ENCODE peak calls at places on chromosomes 6 and 20, in six cellular contexts. A, J, O, G, N and Q are unnamed samples.
A peak's percentile ranks its signal among the peaks of the same experiment; 100 is the strongest.

GRCh38 chr6:83047065-83047754 is 18.4 kb downstream of the UBE3D start:
- DNase-seq in A (no peak), J (no peak), O (no peak), G (no peak), N (no peak), Q (no peak)

GRCh38 chr6:168322966-168323365 is 3.4 kb upstream of the DACT2 start:
- DNase-seq in A (no peak), J (no peak), O (no peak), G (no peak), N (no peak), Q (no peak)

GRCh38 chr6:158926429-158926828 is 73.6 kb downstream of the RSPH3 start:
- DNase-seq in A (no peak), J (no peak), O (no peak), G (no peak), N (no peak), Q (no peak)

GRCh38 chr6:5682530-5682929 is 324.2 kb downstream of the NRN1 start:
- DNase-seq in A (no peak), J (no peak), O (no peak), G (no peak), N (no peak), Q (no peak)

GRCh38 chr6:66926060-66926459 is 1219.0 kb upstream of the EYS start:
- DNase-seq in A (no peak), J (no peak), O (no peak), G (no peak), N (peak; percentile 64), Q (no peak)

GRCh38 chr6:167513763-167514162 is 188.9 kb downstream of the TTLL2 start:
- DNase-seq in A (no peak), J (no peak), O (no peak), G (no peak), N (no peak), Q (no peak)

GRCh38 chr20:52361650-52362049 is 170.1 kb upstream of the ZFP64 start:
- DNase-seq in A (no peak), J (no peak), O (no peak), G (no peak), N (no peak), Q (no peak)

GRCh38 chr6:87391334-87391733 is 16.4 kb upstream of the CFAP206 start:
- DNase-seq in A (no peak), J (no peak), O (no peak), G (no peak), N (peak; percentile 52), Q (no peak)

GRCh38 chr20:6750438-6750837 is 17.0 kb upstream of the BMP2 start:
- DNase-seq in A (no peak), J (no peak), O (no peak), G (no peak), N (no peak), Q (no peak)

GRCh38 chr20:51710503-51710902 is 57.7 kb downstream of the ATP9A start:
- DNase-seq in A (no peak), J (no peak), O (no peak), G (no peak), N (no peak), Q (no peak)

GRCh38 chr6:40251609-40252008 is 317.3 kb upstream of the MOCS1 start:
- DNase-seq in A (no peak), J (no peak), O (no peak), G (no peak), N (no peak), Q (no peak)

GRCh38 chr6:126957721-126958120 is 160.8 kb upstream of the RSPO3 start:
- DNase-seq in A (no peak), J (no peak), O (no peak), G (no peak), N (no peak), Q (no peak)

GRCh38 chr20:51631011-51631950 is 88.8 kb upstream of the NFATC2 start:
- DNase-seq in A (peak; percentile 85), J (peak; percentile 25), O (peak; percentile 83), G (peak; percentile 73), N (no peak), Q (no peak)

GRCh38 chr6:130136803-130137202 is 85.9 kb downstream of the SAMD3 start:
- DNase-seq in A (no peak), J (no peak), O (no peak), G (no peak), N (no peak), Q (no peak)

GRCh38 chr20:18879262-18879661 is 65.7 kb downstream of the SCP2D1 start:
- DNase-seq in A (no peak), J (no peak), O (no peak), G (no peak), N (no peak), Q (no peak)

GRCh38 chr6:146895772-146896061 is 296.9 kb downstream of the ADGB start:
- DNase-seq in A (no peak), J (no peak), O (no peak), G (no peak), N (no peak), Q (no peak)

GRCh38 chr6:7684843-7685242 is 41.1 kb upstream of the BMP6 start:
- DNase-seq in A (no peak), J (no peak), O (no peak), G (no peak), N (no peak), Q (no peak)

GRCh38 chr6:169212436-169212835 is 41.2 kb downstream of the THBS2 start:
- DNase-seq in A (no peak), J (no peak), O (no peak), G (no peak), N (no peak), Q (no peak)

GRCh38 chr20:33515569-33516216 is 25.8 kb downstream of the CBFA2T2 start:
- DNase-seq in A (no peak), J (no peak), O (no peak), G (no peak), N (no peak), Q (no peak)

GRCh38 chr6:21648475-21649050 is 55.0 kb downstream of the SOX4 start:
- DNase-seq in A (no peak), J (no peak), O (no peak), G (no peak), N (no peak), Q (no peak)

GRCh38 chr6:157220485-157220884 is 102.8 kb downstream of the TMEM242 start:
- DNase-seq in A (peak; percentile 29), J (no peak), O (no peak), G (no peak), N (no peak), Q (no peak)

GRCh38 chr6:42962502-42963178 is 2.1 kb downstream of the GNMT start:
- DNase-seq in A (no peak), J (no peak), O (no peak), G (no peak), N (no peak), Q (no peak)

GRCh38 chr6:130520235-130520634 is 154.4 kb downstream of the TMEM200A start:
- DNase-seq in A (no peak), J (no peak), O (no peak), G (no peak), N (no peak), Q (no peak)

GRCh38 chr20:33731693-33732165 is at the start of gene ZNF341:
- DNase-seq in A (peak; percentile 93), J (peak; percentile 29), O (peak; percentile 56), G (peak; percentile 91), N (peak; percentile 92), Q (no peak)

GRCh38 chr20:32017711-32018251 is 7.5 kb downstream of the CCM2L start:
- DNase-seq in A (no peak), J (no peak), O (no peak), G (no peak), N (peak; percentile 85), Q (peak; percentile 31)

GRCh38 chr20:1569417-1569861 is 11.9 kb upstream of the SIRPD start:
- DNase-seq in A (no peak), J (no peak), O (no peak), G (no peak), N (no peak), Q (no peak)
- TF ChIP-seq CTCF in A (no peak), J (no peak), O (no peak), G (no peak), N (no peak), Q (no peak)

GRCh38 chr6:119845161-119845560 is 495.6 kb upstream of the MAN1A1 start:
- DNase-seq in A (no peak), J (no peak), O (no peak), G (no peak), N (no peak), Q (no peak)

GRCh38 chr6:119844385-119844784 is 494.8 kb upstream of the MAN1A1 start:
- DNase-seq in A (no peak), J (no peak), O (no peak), G (no peak), N (no peak), Q (no peak)

DNA sequence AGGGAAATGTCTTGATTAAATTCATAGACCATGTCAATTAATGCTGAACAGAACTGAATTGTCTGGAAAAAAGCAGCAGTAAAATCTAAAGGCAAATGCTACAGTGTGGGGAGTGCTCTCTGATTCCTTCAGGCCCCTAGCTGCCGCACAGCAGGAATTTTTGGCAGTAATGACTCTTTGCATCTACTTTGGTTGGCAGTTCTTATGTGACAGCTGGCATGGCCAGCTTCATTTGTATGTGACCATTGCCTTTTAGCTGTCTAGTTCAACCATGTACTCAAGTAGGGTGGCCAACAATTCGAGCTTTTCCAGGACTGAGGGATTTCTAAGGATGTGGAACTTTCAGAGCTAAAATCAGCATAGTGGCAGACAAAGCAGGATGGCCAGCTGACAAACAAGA is 499.1 kb upstream of the MAN1A1 start:
- DNase-seq in A (no peak), J (no peak), O (no peak), G (no peak), N (no peak), Q (no peak)
- H3K4me1 ChIP-seq in A (no peaks in the 10 kb centered on the region), J (no peaks in the 10 kb centered on the region), O (no peaks in the 10 kb centered on the region), G (no peaks in the 10 kb centered on the region), N (no peaks in the 10 kb centered on the region), Q (no peaks in the 10 kb centered on the region)

GRCh38 chr6:113999284-113999683 is 28.3 kb upstream of the HDAC2 start:
- DNase-seq in A (no peak), J (no peak), O (no peak), G (no peak), N (no peak), Q (no peak)

GRCh38 chr6:113997106-113997505 is 26.2 kb upstream of the HDAC2 start:
- DNase-seq in A (no peak), J (no peak), O (no peak), G (no peak), N (no peak), Q (no peak)

GRCh38 chr6:113998811-113999210 is 27.9 kb upstream of the HDAC2 start:
- DNase-seq in A (no peak), J (no peak), O (no peak), G (no peak), N (no peak), Q (no peak)

GRCh38 chr6:113994934-113995342 is 24.0 kb upstream of the HDAC2 start:
- DNase-seq in A (no peak), J (no peak), O (peak; percentile 11), G (no peak), N (peak; percentile 80), Q (no peak)

DNA sequence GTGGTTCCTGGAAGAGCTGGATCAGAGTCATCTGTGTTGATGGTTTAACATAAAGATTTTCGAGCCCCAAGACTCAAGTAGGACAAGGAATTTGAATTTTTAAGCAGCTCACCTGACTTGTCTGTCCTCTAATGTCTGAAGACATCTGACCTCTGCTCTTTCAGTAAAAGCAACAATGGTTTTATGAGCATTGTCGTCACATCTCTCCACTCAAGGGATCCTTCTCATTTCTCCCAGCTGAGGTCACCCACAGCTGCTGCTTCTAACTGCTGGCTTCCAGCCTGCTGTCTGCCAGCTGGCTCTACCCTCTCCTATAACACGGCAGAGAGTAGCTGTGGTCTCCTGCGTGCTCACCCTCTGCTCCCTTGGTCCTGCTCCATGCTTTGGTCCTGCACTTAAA is 24.7 kb upstream of the HDAC2 start:
- DNase-seq in A (peak; percentile 68), J (peak; percentile 11), O (peak; percentile 18), G (no peak), N (no peak), Q (no peak)
- H3K4me3 ChIP-seq in A (no peak overlapping the region), J (peak overlapping the region; percentile 10), O (no peak overlapping the region), G (no peak overlapping the region), N (no peak overlapping the region), Q (no peak overlapping the region)

GRCh38 chr6:24779416-24779815 is 4.7 kb downstream of the GMNN start:
- DNase-seq in A (no peak), J (no peak), O (no peak), G (no peak), N (no peak), Q (no peak)
- TF ChIP-seq CTCF in A (no peak), J (no peak), O (no peak), G (no peak), N (no peak), Q (no peak)